ENCODE peak calls at places on chromosomes 12 and 14, in seven cellular contexts. One of them, this sample, is unnamed.

GRCh38 chr14:103068351-103069073 is 11.2 kb upstream of the CDC42BPB start:
- DNase-seq in H1: no peak
- DNase-seq in A673: no peak
- DNase-seq in pancreas: no peak
- DNase-seq in transverse colon: no peak
- DNase-seq in OCI-LY7: no peak
- DNase-seq in H9: no peak
- DNase-seq in this sample: no peak

GRCh38 chr14:90140956-90141316 is 79.1 kb downstream of the KCNK13 start:
- DNase-seq in H1: no peak
- DNase-seq in A673: peak
- DNase-seq in pancreas: no peak
- DNase-seq in transverse colon: no peak
- DNase-seq in OCI-LY7: no peak
- DNase-seq in H9: no peak
- DNase-seq in this sample: no peak

GRCh38 chr12:2649201-2650030 is 145.4 kb upstream of the FKBP4 start:
- DNase-seq in H1: no peak
- DNase-seq in A673: no peak
- DNase-seq in pancreas: no peak
- DNase-seq in transverse colon: no peak
- DNase-seq in OCI-LY7: no peak
- DNase-seq in H9: no peak
- DNase-seq in this sample: no peak

GRCh38 chr12:124559182-124560017 is 8.0 kb downstream of the NCOR2 start:
- DNase-seq in H1: no peak
- DNase-seq in A673: no peak
- DNase-seq in pancreas: no peak
- DNase-seq in transverse colon: no peak
- DNase-seq in OCI-LY7: no peak
- DNase-seq in H9: no peak
- DNase-seq in this sample: no peak

GRCh38 chr12:56688846-56689113 is 696 bp upstream of the PTGES3 start:
- DNase-seq in H1: no peak
- DNase-seq in A673: no peak
- DNase-seq in pancreas: no peak
- DNase-seq in transverse colon: no peak
- DNase-seq in OCI-LY7: no peak
- DNase-seq in H9: no peak
- DNase-seq in this sample: peak

GRCh38 chr12:109833307-109834189 is at the start of gene TRPV4:
- DNase-seq in H1: no peak
- DNase-seq in A673: peak
- DNase-seq in pancreas: peak
- DNase-seq in transverse colon: no peak
- DNase-seq in OCI-LY7: no peak
- DNase-seq in H9: peak
- DNase-seq in this sample: no peak

GRCh38 chr12:76340680-76341435 is 7.4 kb downstream of the BBS10 start:
- DNase-seq in H1: no peak
- DNase-seq in A673: no peak
- DNase-seq in pancreas: no peak
- DNase-seq in transverse colon: no peak
- DNase-seq in OCI-LY7: peak
- DNase-seq in H9: no peak
- DNase-seq in this sample: no peak

GRCh38 chr12:47740536-47741339 is 15.4 kb upstream of the ENDOU start:
- DNase-seq in H1: no peak
- DNase-seq in A673: no peak
- DNase-seq in pancreas: no peak
- DNase-seq in transverse colon: peak
- DNase-seq in OCI-LY7: peak
- DNase-seq in H9: no peak
- DNase-seq in this sample: no peak

GRCh38 chr12:121043067-121043466 is 4.0 kb upstream of the OASL start:
- DNase-seq in H1: no peak
- DNase-seq in A673: no peak
- DNase-seq in pancreas: no peak
- DNase-seq in transverse colon: no peak
- DNase-seq in OCI-LY7: no peak
- DNase-seq in H9: no peak
- DNase-seq in this sample: no peak

GRCh38 chr12:11500222-11500860 is 105.0 kb upstream of the PRB2 start:
- DNase-seq in H1: peak
- DNase-seq in A673: peak
- DNase-seq in pancreas: peak
- DNase-seq in transverse colon: peak
- DNase-seq in OCI-LY7: peak
- DNase-seq in H9: peak
- DNase-seq in this sample: peak

GRCh38 chr12:72901685-72902084 is 629.5 kb downstream of the TRHDE start:
- DNase-seq in H1: no peak
- DNase-seq in A673: no peak
- DNase-seq in pancreas: no peak
- DNase-seq in transverse colon: no peak
- DNase-seq in OCI-LY7: no peak
- DNase-seq in H9: no peak
- DNase-seq in this sample: no peak

GRCh38 chr12:54977155-54977554 is 7.4 kb downstream of the TESPA1 start:
- DNase-seq in H1: no peak
- DNase-seq in A673: no peak
- DNase-seq in pancreas: no peak
- DNase-seq in transverse colon: no peak
- DNase-seq in OCI-LY7: no peak
- DNase-seq in H9: no peak
- DNase-seq in this sample: peak

GRCh38 chr12:39990122-39991101 is 115.5 kb downstream of the SLC2A13 start:
- DNase-seq in H1: peak
- DNase-seq in A673: peak
- DNase-seq in pancreas: peak
- DNase-seq in transverse colon: peak
- DNase-seq in OCI-LY7: peak
- DNase-seq in H9: peak
- DNase-seq in this sample: peak

GRCh38 chr14:24895622-24896021 is 154.3 kb downstream of the STXBP6 start:
- DNase-seq in H1: no peak
- DNase-seq in A673: no peak
- DNase-seq in pancreas: no peak
- DNase-seq in transverse colon: no peak
- DNase-seq in OCI-LY7: no peak
- DNase-seq in H9: no peak
- DNase-seq in this sample: no peak

GRCh38 chr12:124231980-124232653 is 62.8 kb upstream of the RFLNA start:
- DNase-seq in H1: no peak
- DNase-seq in A673: no peak
- DNase-seq in pancreas: no peak
- DNase-seq in transverse colon: peak
- DNase-seq in OCI-LY7: no peak
- DNase-seq in H9: no peak
- DNase-seq in this sample: no peak

GRCh38 chr12:119547016-119547415 is 46.6 kb upstream of the TMEM233 start:
- DNase-seq in H1: no peak
- DNase-seq in A673: no peak
- DNase-seq in pancreas: no peak
- DNase-seq in transverse colon: no peak
- DNase-seq in OCI-LY7: no peak
- DNase-seq in H9: no peak
- DNase-seq in this sample: no peak

GRCh38 chr14:70642313-70643235 is 858 bp downstream of the TTC9 start:
- DNase-seq in H1: no peak
- DNase-seq in A673: peak
- DNase-seq in pancreas: peak
- DNase-seq in transverse colon: peak
- DNase-seq in OCI-LY7: peak
- DNase-seq in H9: no peak
- DNase-seq in this sample: no peak

GRCh38 chr12:25977047-25977446 is 18.6 kb downstream of the RASSF8 start:
- DNase-seq in H1: no peak
- DNase-seq in A673: peak
- DNase-seq in pancreas: no peak
- DNase-seq in transverse colon: no peak
- DNase-seq in OCI-LY7: no peak
- DNase-seq in H9: no peak
- DNase-seq in this sample: no peak

GRCh38 chr12:15815730-15816129 is 26.5 kb upstream of the EPS8 start:
- DNase-seq in H1: no peak
- DNase-seq in A673: no peak
- DNase-seq in pancreas: no peak
- DNase-seq in transverse colon: no peak
- DNase-seq in OCI-LY7: no peak
- DNase-seq in H9: no peak
- DNase-seq in this sample: no peak

GRCh38 chr12:15819644-15820437 is 30.7 kb upstream of the EPS8 start:
- DNase-seq in H1: no peak
- DNase-seq in A673: no peak
- DNase-seq in pancreas: no peak
- DNase-seq in transverse colon: no peak
- DNase-seq in OCI-LY7: no peak
- DNase-seq in H9: no peak
- DNase-seq in this sample: no peak

GRCh38 chr12:15823360-15824128 is 34.4 kb upstream of the EPS8 start:
- DNase-seq in H1: no peak
- DNase-seq in A673: peak
- DNase-seq in pancreas: no peak
- DNase-seq in transverse colon: no peak
- DNase-seq in OCI-LY7: no peak
- DNase-seq in H9: no peak
- DNase-seq in this sample: no peak

DNA sequence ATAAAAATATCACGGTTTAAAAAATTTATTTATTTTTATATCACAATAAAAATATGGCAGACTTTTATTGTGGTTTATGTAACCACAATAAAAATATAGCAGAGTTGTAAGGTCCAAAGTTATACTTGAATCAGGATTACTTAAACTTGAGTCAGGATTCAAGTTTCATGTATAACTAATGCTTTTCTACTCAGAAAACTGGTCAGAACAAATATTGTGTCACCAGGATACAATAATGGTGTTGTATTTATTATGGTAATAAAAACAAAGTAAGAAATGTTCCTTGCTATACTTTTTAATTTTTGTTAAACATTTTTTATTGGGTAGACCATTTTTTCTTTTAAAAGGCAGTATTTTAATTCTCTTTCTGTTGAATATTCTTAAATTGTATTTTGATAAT is 29.2 kb upstream of the EPS8 start:
- DNase-seq in H1: no peak
- DNase-seq in A673: no peak
- DNase-seq in pancreas: no peak
- DNase-seq in transverse colon: no peak
- DNase-seq in OCI-LY7: no peak
- DNase-seq in H9: no peak
- DNase-seq in this sample: no peak
- H3K27ac ChIP-seq in H1: no peak
- H3K27ac ChIP-seq in A673: no peak
- H3K27ac ChIP-seq in pancreas: no peak
- H3K27ac ChIP-seq in transverse colon: no peak
- H3K27ac ChIP-seq in OCI-LY7: no peak
- H3K27ac ChIP-seq in H9: no peak
- H3K27ac ChIP-seq in this sample: no peak

DNA sequence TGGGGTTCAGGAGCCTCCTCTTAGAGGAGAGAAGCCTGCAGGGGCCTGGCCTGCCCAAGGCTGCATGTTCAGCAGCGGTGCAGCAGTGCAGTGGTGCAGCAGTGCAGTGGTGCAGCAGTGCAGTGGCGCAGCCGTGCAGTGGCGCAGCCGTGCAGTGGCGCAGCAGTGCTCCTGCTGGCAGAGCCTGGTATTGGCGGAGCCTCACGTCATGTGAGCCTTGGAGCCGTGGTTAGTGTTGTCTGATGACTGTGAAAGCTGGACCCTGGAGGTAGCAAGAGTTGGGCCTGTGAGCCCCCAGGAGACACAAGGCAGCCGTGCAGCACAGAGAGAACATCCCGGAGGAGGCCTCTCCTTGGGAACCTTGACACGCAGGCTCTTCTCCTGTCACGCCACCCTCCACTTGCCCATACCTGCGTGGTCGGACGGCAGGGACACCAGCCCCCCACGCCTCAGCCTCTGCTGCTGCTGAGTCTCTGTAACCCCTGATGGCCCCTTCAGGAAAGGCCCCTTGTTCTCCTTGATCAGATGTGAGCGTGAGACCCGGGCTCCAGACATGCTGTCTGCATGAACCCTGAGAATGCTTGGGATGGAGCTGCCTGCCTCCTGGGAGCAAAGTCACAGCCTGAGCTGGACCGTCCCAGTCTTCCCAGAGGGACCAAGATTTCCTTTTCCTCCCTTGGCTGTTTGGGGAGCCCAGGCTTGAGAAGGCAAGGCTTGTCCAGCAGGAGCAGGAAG is 193.7 kb downstream of the KIF26A start:
- DNase-seq in H1: no peak
- DNase-seq in A673: no peak
- DNase-seq in pancreas: no peak
- DNase-seq in transverse colon: no peak
- DNase-seq in OCI-LY7: peak
- DNase-seq in H9: no peak
- DNase-seq in this sample: no peak
- TF ChIP-seq CTCF in H1: peak
- TF ChIP-seq CTCF in A673: peak
- TF ChIP-seq CTCF in pancreas: no peak
- TF ChIP-seq CTCF in transverse colon: no peak
- TF ChIP-seq CTCF in OCI-LY7: peak
- TF ChIP-seq CTCF in H9: peak
- TF ChIP-seq CTCF in this sample: no peak

DNA sequence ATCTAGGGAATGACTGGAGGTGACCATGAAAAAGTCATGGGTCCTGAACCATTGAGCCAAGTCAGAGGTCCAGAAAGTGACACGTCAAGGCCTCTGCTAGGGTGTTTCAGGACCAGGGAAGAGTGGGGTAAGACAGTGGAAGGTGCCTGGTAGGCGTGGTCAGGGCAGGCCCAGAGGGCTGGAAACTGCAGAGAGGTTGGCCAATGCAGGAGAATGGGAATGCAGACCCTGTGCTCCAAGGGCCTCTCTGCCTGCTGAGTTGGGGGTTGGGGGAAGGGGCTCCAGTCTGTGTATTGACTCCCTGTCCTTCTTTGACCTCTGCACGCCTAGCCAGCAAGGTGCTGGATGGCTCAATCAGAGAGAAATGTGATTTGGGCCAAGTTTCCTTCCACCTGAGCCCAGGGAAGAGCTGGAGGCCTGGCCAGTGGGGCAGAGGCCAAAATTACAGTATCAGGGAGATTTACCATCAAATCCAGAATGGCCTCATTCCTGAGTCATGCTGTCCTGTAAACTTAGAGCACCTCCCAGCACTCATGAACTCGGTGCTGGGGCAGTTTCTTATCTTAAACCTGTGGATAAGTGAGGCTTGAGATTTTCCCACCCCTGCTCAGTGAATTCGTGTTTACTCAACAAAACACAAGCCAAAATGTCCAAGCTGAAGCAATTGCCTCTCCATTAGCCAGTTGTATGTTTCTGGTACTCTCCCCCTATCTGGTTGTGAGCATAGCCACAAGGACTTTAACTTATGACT is 24.4 kb downstream of the IRF2BPL start:
- DNase-seq in H1: no peak
- DNase-seq in A673: no peak
- DNase-seq in pancreas: no peak
- DNase-seq in transverse colon: no peak
- DNase-seq in OCI-LY7: no peak
- DNase-seq in H9: no peak
- DNase-seq in this sample: no peak
- H3K27ac ChIP-seq in H1: no peak
- H3K27ac ChIP-seq in A673: no peak
- H3K27ac ChIP-seq in pancreas: peak
- H3K27ac ChIP-seq in transverse colon: no peak
- H3K27ac ChIP-seq in OCI-LY7: no peak
- H3K27ac ChIP-seq in H9: no peak
- H3K27ac ChIP-seq in this sample: peak

GRCh38 chr14:100617715-100618693 is 30.8 kb upstream of the BEGAIN start:
- DNase-seq in H1: no peak
- DNase-seq in A673: no peak
- DNase-seq in pancreas: peak
- DNase-seq in transverse colon: peak
- DNase-seq in OCI-LY7: no peak
- DNase-seq in H9: no peak
- DNase-seq in this sample: no peak
- TF ChIP-seq CTCF in H1: no peak
- TF ChIP-seq CTCF in A673: no peak
- TF ChIP-seq CTCF in pancreas: no peak
- TF ChIP-seq CTCF in transverse colon: no peak
- TF ChIP-seq CTCF in OCI-LY7: no peak
- TF ChIP-seq CTCF in H9: no peak
- TF ChIP-seq CTCF in this sample: no peak

This sample was measured in RWPE1.